ENCODE peak calls at places on chromosomes 2 and 18, in seven cellular contexts. H, W, P, E, Z, L and Y are unnamed samples.

GRCh38 chr2:19632327-19633040 is 269.3 kb downstream of the TTC32 start:
- DNase-seq in L (no peak), W (peak), Z (peak), H (no peak), E (no peak), P (peak), Y (peak)

GRCh38 chr18:69659142-69659651 is 258.5 kb downstream of the DOK6 start:
- DNase-seq in H (no peak), W (no peak), Z (no peak), E (no peak), P (no peak), L (no peak), Y (no peak)

GRCh38 chr2:134391751-134392160 is 137.9 kb downstream of the MGAT5 start:
- DNase-seq in W (no peak), Z (peak), E (no peak), H (no peak), P (peak), L (no peak), Y (no peak)

GRCh38 chr18:50917021-50917420 is 38.1 kb downstream of the ME2 start:
- DNase-seq in L (no peak), H (no peak), W (no peak), Z (peak), E (no peak), P (peak), Y (no peak)

GRCh38 chr18:49149011-49149410 is 198.2 kb upstream of the SMAD7 start:
- DNase-seq in W (no peak), P (no peak), E (no peak), H (no peak), Z (no peak), L (no peak), Y (no peak)

GRCh38 chr2:4618630-4619228 is 915.4 kb downstream of the DCDC2C start:
- DNase-seq in H (no peak), Z (no peak), W (no peak), P (no peak), E (no peak), L (no peak), Y (no peak)

GRCh38 chr18:63586431-63586830 is 712 bp upstream of the SERPINB13 start:
- DNase-seq in Z (no peak), E (no peak), H (no peak), L (no peak), W (no peak), P (no peak), Y (no peak)

GRCh38 chr2:201857326-201857725 is 51.0 kb downstream of the CDK15 start:
- DNase-seq in E (no peak), H (no peak), P (no peak), Z (no peak), L (no peak), W (no peak), Y (no peak)

GRCh38 chr2:157866202-157866601 is 9.9 kb downstream of the ACVR1 start:
- DNase-seq in W (peak), L (peak), H (peak), Z (peak), P (peak), E (no peak), Y (no peak)

GRCh38 chr2:241898681-241899270 is 29.2 kb downstream of the RTP5 start:
- DNase-seq in L (no peak), H (no peak), Z (no peak), W (no peak), E (no peak), P (no peak), Y (peak)

GRCh38 chr2:85318222-85319182 is 9.3 kb downstream of the TGOLN2 start:
- DNase-seq in P (peak), Z (peak), H (no peak), L (no peak), W (no peak), E (no peak), Y (no peak)

GRCh38 chr2:172372436-172372835 is 55.0 kb upstream of the ITGA6 start:
- DNase-seq in E (no peak), H (no peak), L (no peak), Z (no peak), W (no peak), P (no peak), Y (no peak)

GRCh38 chr2:146527166-146527565 is 1317.7 kb upstream of the ACVR2A start:
- DNase-seq in Z (peak), L (no peak), E (no peak), H (no peak), P (peak), W (no peak), Y (no peak)

GRCh38 chr2:39642054-39642742 is 23.5 kb upstream of the TMEM178A start:
- DNase-seq in W (peak), H (peak), E (no peak), Z (peak), P (peak), L (no peak), Y (no peak)

DNA sequence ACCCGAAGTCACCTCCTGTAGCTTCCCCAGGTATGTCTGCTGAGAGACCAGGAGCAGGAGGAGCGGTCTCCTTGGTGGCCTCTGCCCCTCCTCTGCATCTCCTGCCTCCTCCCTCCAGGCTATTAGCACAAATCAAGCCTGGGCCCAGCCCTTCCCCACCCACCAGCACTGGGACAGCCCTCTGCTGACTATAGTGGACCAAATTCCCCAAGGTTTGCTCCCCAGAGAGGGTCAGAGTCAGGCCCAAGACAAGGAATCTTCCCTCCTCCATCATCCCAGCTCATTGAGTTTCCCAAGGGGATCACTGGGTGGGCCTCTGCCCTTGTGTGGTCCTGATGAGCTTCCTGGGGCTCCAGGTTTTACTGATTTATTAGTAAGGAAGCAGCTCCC is 62.1 kb downstream of the EMILIN2 start:
- DNase-seq in W (no peak), P (no peak), Z (no peak), L (no peak), H (no peak), E (no peak), Y (peak)
- TF ChIP-seq CTCF in W (no peak), P (no peak), Z (no peak), L (no peak), H (no peak), E (no peak), Y (no peak)

GRCh38 chr18:64966667-64967066 is 784.1 kb upstream of the CDH7 start:
- DNase-seq in E (no peak), W (peak), Z (peak), P (no peak), L (peak), H (peak), Y (no peak)
- TF ChIP-seq CTCF in E (no peak), W (no peak), Z (no peak), P (no peak), L (peak), H (peak), Y (no peak)

DNA sequence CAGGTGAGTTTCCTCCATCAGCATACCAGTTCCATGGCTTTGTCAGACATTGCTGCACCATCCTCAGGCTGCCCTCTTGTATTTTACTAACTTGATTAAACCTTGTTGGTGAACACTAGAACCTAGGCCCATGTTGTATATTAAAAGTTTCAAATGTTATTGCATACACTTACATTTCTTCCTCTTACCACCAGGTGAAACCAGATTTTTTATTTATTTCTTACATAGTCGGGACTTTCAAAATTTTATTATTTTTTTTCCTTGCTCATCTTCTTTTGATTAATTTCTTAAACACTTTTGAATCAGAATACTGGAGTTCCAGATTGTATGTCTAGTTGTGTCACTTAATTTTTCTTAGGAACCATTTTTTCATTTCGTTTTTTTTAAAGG is 5.9 kb downstream of the CERS6 start:
- DNase-seq in H (no peak), Z (no peak), L (no peak), P (no peak), E (no peak), W (no peak), Y (no peak)
- TF ChIP-seq CTCF in H (no peak), Z (no peak), L (peak), P (no peak), E (no peak), W (no peak), Y (no peak)

GRCh38 chr18:31553800-31554199 is 37.9 kb upstream of the TTR start:
- DNase-seq in E (no peak), H (no peak), P (peak), Z (peak), W (no peak), L (peak), Y (no peak)
- TF ChIP-seq CTCF in E (no peak), H (peak), P (peak), Z (peak), W (no peak), L (peak), Y (no peak)